ENCODE peak calls at places on chromosomes 1 and 21, in six cellular contexts. One of them, this sample, is unnamed.

GRCh38 chr1:184563308-184563707 is 176.5 kb downstream of the C1orf21 start:
- DNase-seq in left ventricle myocardium inferior: no peak
- DNase-seq in activated T-cell treated with anti-CD3 and anti-CD28 coated beads, Interleukin-2, amount 50 U/mL, for 24 hours: no peak
- DNase-seq in BJ: no peak
- DNase-seq in sigmoid colon: no peak
- DNase-seq in AG08395: peak; percentile 26
- DNase-seq in this sample: no peak

GRCh38 chr21:34935452-34935851 is 113.7 kb downstream of the RUNX1 start:
- DNase-seq in left ventricle myocardium inferior: no peak
- DNase-seq in activated T-cell treated with anti-CD3 and anti-CD28 coated beads, Interleukin-2, amount 50 U/mL, for 24 hours: no peak
- DNase-seq in BJ: no peak
- DNase-seq in sigmoid colon: no peak
- DNase-seq in AG08395: no peak
- DNase-seq in this sample: no peak

GRCh38 chr1:1040004-1040991 is 20.4 kb downstream of the AGRN start:
- DNase-seq in left ventricle myocardium inferior: peak; percentile 69
- DNase-seq in activated T-cell treated with anti-CD3 and anti-CD28 coated beads, Interleukin-2, amount 50 U/mL, for 24 hours: peak; percentile 83
- DNase-seq in BJ: no peak
- DNase-seq in sigmoid colon: peak; percentile 90
- DNase-seq in AG08395: peak; percentile 97
- DNase-seq in this sample: peak; percentile 88

GRCh38 chr1:186841599-186841998 is 12.8 kb downstream of the PLA2G4A start:
- DNase-seq in left ventricle myocardium inferior: no peak
- DNase-seq in activated T-cell treated with anti-CD3 and anti-CD28 coated beads, Interleukin-2, amount 50 U/mL, for 24 hours: no peak
- DNase-seq in BJ: no peak
- DNase-seq in sigmoid colon: no peak
- DNase-seq in AG08395: no peak
- DNase-seq in this sample: no peak

GRCh38 chr1:3779265-3779911 is 6.8 kb downstream of the SMIM1 start:
- DNase-seq in left ventricle myocardium inferior: no peak
- DNase-seq in activated T-cell treated with anti-CD3 and anti-CD28 coated beads, Interleukin-2, amount 50 U/mL, for 24 hours: no peak
- DNase-seq in BJ: no peak
- DNase-seq in sigmoid colon: no peak
- DNase-seq in AG08395: no peak
- DNase-seq in this sample: no peak

GRCh38 chr1:161486806-161487482 is 18.3 kb upstream of the FCGR2A start:
- DNase-seq in left ventricle myocardium inferior: no peak
- DNase-seq in activated T-cell treated with anti-CD3 and anti-CD28 coated beads, Interleukin-2, amount 50 U/mL, for 24 hours: no peak
- DNase-seq in BJ: no peak
- DNase-seq in sigmoid colon: no peak
- DNase-seq in AG08395: peak; percentile 63
- DNase-seq in this sample: no peak

GRCh38 chr1:89873757-89874156 is 52.9 kb downstream of the LRRC8D start:
- DNase-seq in left ventricle myocardium inferior: no peak
- DNase-seq in activated T-cell treated with anti-CD3 and anti-CD28 coated beads, Interleukin-2, amount 50 U/mL, for 24 hours: no peak
- DNase-seq in BJ: peak; percentile 79
- DNase-seq in sigmoid colon: no peak
- DNase-seq in AG08395: peak; percentile 77
- DNase-seq in this sample: no peak

GRCh38 chr1:162171078-162171477 is 101.6 kb downstream of the NOS1AP start:
- DNase-seq in left ventricle myocardium inferior: no peak
- DNase-seq in activated T-cell treated with anti-CD3 and anti-CD28 coated beads, Interleukin-2, amount 50 U/mL, for 24 hours: no peak
- DNase-seq in BJ: peak; percentile 21
- DNase-seq in sigmoid colon: no peak
- DNase-seq in AG08395: no peak
- DNase-seq in this sample: no peak

GRCh38 chr1:52416811-52417210 is 12.4 kb downstream of the PRPF38A start:
- DNase-seq in left ventricle myocardium inferior: no peak
- DNase-seq in activated T-cell treated with anti-CD3 and anti-CD28 coated beads, Interleukin-2, amount 50 U/mL, for 24 hours: no peak
- DNase-seq in BJ: no peak
- DNase-seq in sigmoid colon: no peak
- DNase-seq in AG08395: no peak
- DNase-seq in this sample: no peak

GRCh38 chr1:3999941-4000735 is 100.1 kb upstream of the C1orf174 start:
- DNase-seq in left ventricle myocardium inferior: no peak
- DNase-seq in activated T-cell treated with anti-CD3 and anti-CD28 coated beads, Interleukin-2, amount 50 U/mL, for 24 hours: no peak
- DNase-seq in BJ: no peak
- DNase-seq in sigmoid colon: peak; percentile 37
- DNase-seq in AG08395: no peak
- DNase-seq in this sample: no peak

This sample was measured in activated CD8-positive, alpha-beta memory T cell treated with anti-CD3 and anti-CD28 coated beads, Interleukin-2, amount 50 U/mL, for 48 hours.